ENCODE peak calls at places on chromosomes 11 and 22, in seven cellular contexts. One of them, this sample, is unnamed. For H3K4me1, the result is how much of the 10 kb centered on the place peaks cover.

GRCh38 chr11:61543606-61544306 is 35.2 kb downstream of the LRRC10B start:
- DNase-seq in CD8-positive, alpha-beta memory T cell: no peak
- DNase-seq in H9: no peak
- DNase-seq in psoas muscle: no peak
- DNase-seq in A549: peak
- DNase-seq in lower lobe of right lung: no peak
- DNase-seq in transverse colon: no peak
- DNase-seq in this sample: peak

GRCh38 chr11:2102132-2102882 is 36.9 kb downstream of the IGF2 start:
- DNase-seq in CD8-positive, alpha-beta memory T cell: no peak
- DNase-seq in H9: no peak
- DNase-seq in psoas muscle: no peak
- DNase-seq in A549: no peak
- DNase-seq in lower lobe of right lung: peak
- DNase-seq in transverse colon: no peak
- DNase-seq in this sample: no peak

GRCh38 chr11:119340335-119341221 is at the start of gene C1QTNF5:
- DNase-seq in CD8-positive, alpha-beta memory T cell: no peak
- DNase-seq in H9: peak
- DNase-seq in psoas muscle: peak
- DNase-seq in A549: no peak
- DNase-seq in lower lobe of right lung: peak
- DNase-seq in transverse colon: peak
- DNase-seq in this sample: no peak

GRCh38 chr11:17635551-17635938 is 83.8 kb upstream of the MYOD1 start:
- DNase-seq in CD8-positive, alpha-beta memory T cell: no peak
- DNase-seq in H9: no peak
- DNase-seq in psoas muscle: no peak
- DNase-seq in A549: no peak
- DNase-seq in lower lobe of right lung: no peak
- DNase-seq in transverse colon: no peak
- DNase-seq in this sample: no peak

GRCh38 chr22:36986242-36986821 is 32.9 kb downstream of the TST start:
- DNase-seq in CD8-positive, alpha-beta memory T cell: peak
- DNase-seq in H9: peak
- DNase-seq in psoas muscle: no peak
- DNase-seq in A549: peak
- DNase-seq in lower lobe of right lung: no peak
- DNase-seq in transverse colon: peak
- DNase-seq in this sample: no peak

GRCh38 chr11:76807206-76807875 is 24.2 kb downstream of the TSKU start:
- DNase-seq in CD8-positive, alpha-beta memory T cell: peak
- DNase-seq in H9: peak
- DNase-seq in psoas muscle: peak
- DNase-seq in A549: peak
- DNase-seq in lower lobe of right lung: peak
- DNase-seq in transverse colon: peak
- DNase-seq in this sample: peak

GRCh38 chr22:45262931-45263789 is 21.6 kb upstream of the UPK3A start:
- DNase-seq in CD8-positive, alpha-beta memory T cell: no peak
- DNase-seq in H9: no peak
- DNase-seq in psoas muscle: peak
- DNase-seq in A549: no peak
- DNase-seq in lower lobe of right lung: peak
- DNase-seq in transverse colon: peak
- DNase-seq in this sample: peak

GRCh38 chr22:26563022-26563421 is 26.9 kb downstream of the TPST2 start:
- DNase-seq in CD8-positive, alpha-beta memory T cell: peak
- DNase-seq in H9: no peak
- DNase-seq in psoas muscle: no peak
- DNase-seq in A549: peak
- DNase-seq in lower lobe of right lung: no peak
- DNase-seq in transverse colon: no peak
- DNase-seq in this sample: no peak

GRCh38 chr22:43861529-43861928 is 784 bp downstream of the SULT4A1 start:
- DNase-seq in CD8-positive, alpha-beta memory T cell: no peak
- DNase-seq in H9: peak
- DNase-seq in psoas muscle: no peak
- DNase-seq in A549: no peak
- DNase-seq in lower lobe of right lung: no peak
- DNase-seq in transverse colon: no peak
- DNase-seq in this sample: peak

GRCh38 chr11:86896486-86896885 is 58.7 kb downstream of the FZD4 start:
- DNase-seq in CD8-positive, alpha-beta memory T cell: no peak
- DNase-seq in H9: no peak
- DNase-seq in psoas muscle: no peak
- DNase-seq in A549: no peak
- DNase-seq in lower lobe of right lung: no peak
- DNase-seq in transverse colon: no peak
- DNase-seq in this sample: no peak

GRCh38 chr11:38153985-38154384 is 1555.9 kb upstream of the RAG2 start:
- DNase-seq in CD8-positive, alpha-beta memory T cell: no peak
- DNase-seq in H9: no peak
- DNase-seq in psoas muscle: no peak
- DNase-seq in A549: no peak
- DNase-seq in lower lobe of right lung: no peak
- DNase-seq in transverse colon: no peak
- DNase-seq in this sample: no peak

GRCh38 chr11:92383430-92383829 is 158.8 kb downstream of the FAT3 start:
- DNase-seq in CD8-positive, alpha-beta memory T cell: no peak
- DNase-seq in H9: no peak
- DNase-seq in psoas muscle: no peak
- DNase-seq in A549: peak
- DNase-seq in lower lobe of right lung: no peak
- DNase-seq in transverse colon: no peak
- DNase-seq in this sample: no peak

GRCh38 chr22:45844009-45844408 is 133.0 kb downstream of the WNT7B start:
- DNase-seq in CD8-positive, alpha-beta memory T cell: no peak
- DNase-seq in H9: no peak
- DNase-seq in psoas muscle: no peak
- DNase-seq in A549: no peak
- DNase-seq in lower lobe of right lung: no peak
- DNase-seq in transverse colon: no peak
- DNase-seq in this sample: no peak

GRCh38 chr11:74282421-74282820 is 29.0 kb downstream of the P4HA3 start:
- DNase-seq in CD8-positive, alpha-beta memory T cell: no peak
- DNase-seq in H9: no peak
- DNase-seq in psoas muscle: no peak
- DNase-seq in A549: no peak
- DNase-seq in lower lobe of right lung: peak
- DNase-seq in transverse colon: no peak
- DNase-seq in this sample: no peak

GRCh38 chr22:37496651-37497599 is 10.7 kb upstream of the MFNG start:
- DNase-seq in CD8-positive, alpha-beta memory T cell: no peak
- DNase-seq in H9: peak
- DNase-seq in psoas muscle: no peak
- DNase-seq in A549: peak
- DNase-seq in lower lobe of right lung: no peak
- DNase-seq in transverse colon: no peak
- DNase-seq in this sample: no peak

GRCh38 chr11:110519816-110520215 is 90.1 kb downstream of the FDX1 start:
- DNase-seq in CD8-positive, alpha-beta memory T cell: no peak
- DNase-seq in H9: no peak
- DNase-seq in psoas muscle: no peak
- DNase-seq in A549: no peak
- DNase-seq in lower lobe of right lung: no peak
- DNase-seq in transverse colon: no peak
- DNase-seq in this sample: no peak

GRCh38 chr11:47950396-47950795 is 30.0 kb upstream of the PTPRJ start:
- DNase-seq in CD8-positive, alpha-beta memory T cell: peak
- DNase-seq in H9: no peak
- DNase-seq in psoas muscle: no peak
- DNase-seq in A549: no peak
- DNase-seq in lower lobe of right lung: peak
- DNase-seq in transverse colon: peak
- DNase-seq in this sample: no peak

GRCh38 chr11:61639816-61640443 is 40.3 kb upstream of the DAGLA start:
- DNase-seq in CD8-positive, alpha-beta memory T cell: no peak
- DNase-seq in H9: no peak
- DNase-seq in psoas muscle: no peak
- DNase-seq in A549: no peak
- DNase-seq in lower lobe of right lung: no peak
- DNase-seq in transverse colon: no peak
- DNase-seq in this sample: no peak

GRCh38 chr11:83157755-83158473 is 983 bp downstream of the PCF11 start:
- DNase-seq in CD8-positive, alpha-beta memory T cell: peak
- DNase-seq in H9: peak
- DNase-seq in psoas muscle: peak
- DNase-seq in A549: peak
- DNase-seq in lower lobe of right lung: peak
- DNase-seq in transverse colon: peak
- DNase-seq in this sample: peak

GRCh38 chr11:93740802-93741093 is 547 bp downstream of the TAF1D start:
- DNase-seq in CD8-positive, alpha-beta memory T cell: no peak
- DNase-seq in H9: no peak
- DNase-seq in psoas muscle: peak
- DNase-seq in A549: peak
- DNase-seq in lower lobe of right lung: peak
- DNase-seq in transverse colon: peak
- DNase-seq in this sample: peak

GRCh38 chr11:57214494-57214893 is 22.6 kb downstream of the APLNR start:
- DNase-seq in CD8-positive, alpha-beta memory T cell: no peak
- DNase-seq in H9: no peak
- DNase-seq in psoas muscle: no peak
- DNase-seq in A549: peak
- DNase-seq in lower lobe of right lung: no peak
- DNase-seq in transverse colon: no peak
- DNase-seq in this sample: no peak

GRCh38 chr11:34380696-34381095 is 22.9 kb upstream of the ABTB2 start:
- DNase-seq in CD8-positive, alpha-beta memory T cell: no peak
- DNase-seq in H9: no peak
- DNase-seq in psoas muscle: no peak
- DNase-seq in A549: peak
- DNase-seq in lower lobe of right lung: no peak
- DNase-seq in transverse colon: no peak
- DNase-seq in this sample: no peak

GRCh38 chr11:36450391-36450714 is 59.7 kb downstream of the TRAF6 start:
- DNase-seq in CD8-positive, alpha-beta memory T cell: no peak
- DNase-seq in H9: no peak
- DNase-seq in psoas muscle: no peak
- DNase-seq in A549: no peak
- DNase-seq in lower lobe of right lung: no peak
- DNase-seq in transverse colon: no peak
- DNase-seq in this sample: no peak

GRCh38 chr22:24969588-24970301 is 17.2 kb downstream of the KIAA1671 start:
- DNase-seq in CD8-positive, alpha-beta memory T cell: no peak
- DNase-seq in H9: no peak
- DNase-seq in psoas muscle: peak
- DNase-seq in A549: no peak
- DNase-seq in lower lobe of right lung: no peak
- DNase-seq in transverse colon: peak
- DNase-seq in this sample: no peak

GRCh38 chr11:67302571-67303131 is 679 bp upstream of the SSH3 start:
- DNase-seq in CD8-positive, alpha-beta memory T cell: no peak
- DNase-seq in H9: peak
- DNase-seq in psoas muscle: no peak
- DNase-seq in A549: peak
- DNase-seq in lower lobe of right lung: peak
- DNase-seq in transverse colon: peak
- DNase-seq in this sample: peak

GRCh38 chr11:46281374-46281831 is 3.9 kb downstream of the CREB3L1 start:
- DNase-seq in CD8-positive, alpha-beta memory T cell: no peak
- DNase-seq in H9: no peak
- DNase-seq in psoas muscle: no peak
- DNase-seq in A549: no peak
- DNase-seq in lower lobe of right lung: no peak
- DNase-seq in transverse colon: peak
- DNase-seq in this sample: no peak

GRCh38 chr11:10885703-10886363 is 28.0 kb upstream of the ZBED5 start:
- DNase-seq in CD8-positive, alpha-beta memory T cell: no peak
- DNase-seq in H9: no peak
- DNase-seq in psoas muscle: no peak
- DNase-seq in A549: peak
- DNase-seq in lower lobe of right lung: no peak
- DNase-seq in transverse colon: no peak
- DNase-seq in this sample: no peak
- H3K4me1 ChIP-seq in CD8-positive, alpha-beta memory T cell: under half
- H3K4me1 ChIP-seq in H9: under half
- H3K4me1 ChIP-seq in psoas muscle: under half
- H3K4me1 ChIP-seq in A549: under half
- H3K4me1 ChIP-seq in lower lobe of right lung: under half
- H3K4me1 ChIP-seq in transverse colon: under half
- H3K4me1 ChIP-seq in this sample: under half

GRCh38 chr22:23219317-23219716 is 39.0 kb downstream of the BCR start:
- DNase-seq in CD8-positive, alpha-beta memory T cell: no peak
- DNase-seq in H9: no peak
- DNase-seq in psoas muscle: no peak
- DNase-seq in A549: no peak
- DNase-seq in lower lobe of right lung: no peak
- DNase-seq in transverse colon: no peak
- DNase-seq in this sample: no peak
- H3K4me1 ChIP-seq in CD8-positive, alpha-beta memory T cell: half or more
- H3K4me1 ChIP-seq in H9: under half
- H3K4me1 ChIP-seq in psoas muscle: under half
- H3K4me1 ChIP-seq in A549: under half
- H3K4me1 ChIP-seq in lower lobe of right lung: half or more
- H3K4me1 ChIP-seq in transverse colon: half or more
- H3K4me1 ChIP-seq in this sample: half or more

GRCh38 chr11:73187854-73188253 is 30.2 kb upstream of the P2RY2 start:
- DNase-seq in CD8-positive, alpha-beta memory T cell: no peak
- DNase-seq in H9: peak
- DNase-seq in psoas muscle: no peak
- DNase-seq in A549: no peak
- DNase-seq in lower lobe of right lung: no peak
- DNase-seq in transverse colon: no peak
- DNase-seq in this sample: peak
- H3K4me1 ChIP-seq in CD8-positive, alpha-beta memory T cell: under half
- H3K4me1 ChIP-seq in H9: under half
- H3K4me1 ChIP-seq in psoas muscle: under half
- H3K4me1 ChIP-seq in A549: under half
- H3K4me1 ChIP-seq in lower lobe of right lung: under half
- H3K4me1 ChIP-seq in transverse colon: under half
- H3K4me1 ChIP-seq in this sample: half or more

GRCh38 chr11:125271436-125272064 is 107.0 kb downstream of the PKNOX2 start:
- DNase-seq in CD8-positive, alpha-beta memory T cell: no peak
- DNase-seq in H9: no peak
- DNase-seq in psoas muscle: no peak
- DNase-seq in A549: no peak
- DNase-seq in lower lobe of right lung: no peak
- DNase-seq in transverse colon: no peak
- DNase-seq in this sample: no peak

GRCh38 chr11:125270711-125271110 is 106.2 kb downstream of the PKNOX2 start:
- DNase-seq in CD8-positive, alpha-beta memory T cell: no peak
- DNase-seq in H9: no peak
- DNase-seq in psoas muscle: no peak
- DNase-seq in A549: no peak
- DNase-seq in lower lobe of right lung: no peak
- DNase-seq in transverse colon: no peak
- DNase-seq in this sample: no peak

GRCh38 chr11:125272822-125273221 is 108.3 kb downstream of the PKNOX2 start:
- DNase-seq in CD8-positive, alpha-beta memory T cell: no peak
- DNase-seq in H9: peak
- DNase-seq in psoas muscle: no peak
- DNase-seq in A549: no peak
- DNase-seq in lower lobe of right lung: no peak
- DNase-seq in transverse colon: no peak
- DNase-seq in this sample: no peak

GRCh38 chr11:125273519-125274000 is 109.0 kb downstream of the PKNOX2 start:
- DNase-seq in CD8-positive, alpha-beta memory T cell: no peak
- DNase-seq in H9: no peak
- DNase-seq in psoas muscle: no peak
- DNase-seq in A549: no peak
- DNase-seq in lower lobe of right lung: no peak
- DNase-seq in transverse colon: no peak
- DNase-seq in this sample: no peak

GRCh38 chr11:125272092-125272491 is 107.5 kb downstream of the PKNOX2 start:
- DNase-seq in CD8-positive, alpha-beta memory T cell: no peak
- DNase-seq in H9: no peak
- DNase-seq in psoas muscle: no peak
- DNase-seq in A549: no peak
- DNase-seq in lower lobe of right lung: no peak
- DNase-seq in transverse colon: no peak
- DNase-seq in this sample: no peak
- H3K4me1 ChIP-seq in CD8-positive, alpha-beta memory T cell: under half
- H3K4me1 ChIP-seq in H9: under half
- H3K4me1 ChIP-seq in psoas muscle: under half
- H3K4me1 ChIP-seq in A549: under half
- H3K4me1 ChIP-seq in lower lobe of right lung: under half
- H3K4me1 ChIP-seq in transverse colon: under half
- H3K4me1 ChIP-seq in this sample: under half

This sample was measured in left lung.